ENCODE peak calls at places on chromosome 13, in four cellular contexts. One of them, this sample, is unnamed.

GRCh38 chr13:105991622-105992254 is 543.7 kb downstream of the EFNB2 start:
- DNase-seq in sciatic nerve: no peak
- DNase-seq in iris pigment epithelial cell: peak; percentile 77
- DNase-seq in GM13976: no peak
- DNase-seq in this sample: peak; percentile 90

GRCh38 chr13:24694907-24695306 is 14.7 kb downstream of the ATP12A start:
- DNase-seq in sciatic nerve: no peak
- DNase-seq in iris pigment epithelial cell: no peak
- DNase-seq in GM13976: no peak
- DNase-seq in this sample: no peak

GRCh38 chr13:106172176-106172905 is 363.1 kb downstream of the EFNB2 start:
- DNase-seq in sciatic nerve: no peak
- DNase-seq in iris pigment epithelial cell: no peak
- DNase-seq in GM13976: no peak
- DNase-seq in this sample: no peak

GRCh38 chr13:48066310-48066989 is 28.5 kb downstream of the MED4 start:
- DNase-seq in sciatic nerve: no peak
- DNase-seq in iris pigment epithelial cell: peak; percentile 65
- DNase-seq in GM13976: no peak
- DNase-seq in this sample: no peak

GRCh38 chr13:109998808-109999528 is 212.6 kb upstream of the IRS2 start:
- DNase-seq in sciatic nerve: no peak
- DNase-seq in iris pigment epithelial cell: peak; percentile 96
- DNase-seq in GM13976: no peak
- DNase-seq in this sample: peak; percentile 92

GRCh38 chr13:50800091-50800739 is 43.3 kb downstream of the DLEU7 start:
- DNase-seq in sciatic nerve: no peak
- DNase-seq in iris pigment epithelial cell: peak; percentile 14
- DNase-seq in GM13976: no peak
- DNase-seq in this sample: peak; percentile 14

GRCh38 chr13:50012396-50013169 is 2.7 kb upstream of the KCNRG start:
- DNase-seq in sciatic nerve: no peak
- DNase-seq in iris pigment epithelial cell: peak; percentile 78
- DNase-seq in GM13976: no peak
- DNase-seq in this sample: no peak

GRCh38 chr13:24264976-24265375 is 44.4 kb upstream of the C1QTNF9 start:
- DNase-seq in sciatic nerve: no peak
- DNase-seq in iris pigment epithelial cell: no peak
- DNase-seq in GM13976: no peak
- DNase-seq in this sample: no peak

GRCh38 chr13:49836516-49836915 is 44.0 kb upstream of the KPNA3 start:
- DNase-seq in sciatic nerve: no peak
- DNase-seq in iris pigment epithelial cell: no peak
- DNase-seq in GM13976: no peak
- DNase-seq in this sample: no peak

GRCh38 chr13:46668302-46668720 is 115.3 kb downstream of the LRCH1 start:
- DNase-seq in sciatic nerve: no peak
- DNase-seq in iris pigment epithelial cell: peak; percentile 93
- DNase-seq in GM13976: no peak
- DNase-seq in this sample: peak; percentile 74

GRCh38 chr13:49561064-49561410 is 24.3 kb downstream of the RCBTB1 start:
- DNase-seq in sciatic nerve: no peak
- DNase-seq in iris pigment epithelial cell: peak; percentile 36
- DNase-seq in GM13976: no peak
- DNase-seq in this sample: peak; percentile 33

GRCh38 chr13:44894001-44894770 is 95.1 kb downstream of the NUFIP1 start:
- DNase-seq in sciatic nerve: no peak
- DNase-seq in iris pigment epithelial cell: no peak
- DNase-seq in GM13976: no peak
- DNase-seq in this sample: no peak

GRCh38 chr13:94093652-94094310 is 385.7 kb downstream of the DCT start:
- DNase-seq in sciatic nerve: no peak
- DNase-seq in iris pigment epithelial cell: peak; percentile 30
- DNase-seq in GM13976: no peak
- DNase-seq in this sample: no peak

GRCh38 chr13:46369506-46370268 is 17.4 kb downstream of the RUBCNL start:
- DNase-seq in sciatic nerve: no peak
- DNase-seq in iris pigment epithelial cell: peak; percentile 89
- DNase-seq in GM13976: no peak
- DNase-seq in this sample: peak; percentile 90

GRCh38 chr13:75705395-75705794 is 69.3 kb downstream of the LMO7 start:
- DNase-seq in sciatic nerve: no peak
- DNase-seq in iris pigment epithelial cell: peak; percentile 83
- DNase-seq in GM13976: no peak
- DNase-seq in this sample: peak; percentile 60

GRCh38 chr13:110209950-110210603 is 96.9 kb downstream of the COL4A1 start:
- DNase-seq in sciatic nerve: no peak
- DNase-seq in iris pigment epithelial cell: no peak
- DNase-seq in GM13976: no peak
- DNase-seq in this sample: no peak

GRCh38 chr13:65719831-65720230 is 1510.3 kb downstream of the PCDH9 start:
- DNase-seq in sciatic nerve: no peak
- DNase-seq in iris pigment epithelial cell: no peak
- DNase-seq in GM13976: no peak
- DNase-seq in this sample: no peak

GRCh38 chr13:40352385-40352778 is 314.1 kb downstream of the FOXO1 start:
- DNase-seq in sciatic nerve: no peak
- DNase-seq in iris pigment epithelial cell: peak; percentile 31
- DNase-seq in GM13976: no peak
- DNase-seq in this sample: no peak

GRCh38 chr13:76708138-76708537 is 178.1 kb downstream of the KCTD12 start:
- DNase-seq in sciatic nerve: no peak
- DNase-seq in iris pigment epithelial cell: no peak
- DNase-seq in GM13976: no peak
- DNase-seq in this sample: no peak

GRCh38 chr13:111394211-111394922 is 73.9 kb downstream of the TEX29 start:
- DNase-seq in sciatic nerve: no peak
- DNase-seq in iris pigment epithelial cell: no peak
- DNase-seq in GM13976: no peak
- DNase-seq in this sample: no peak